ENCODE peak calls at places on chromosome 1, in five cellular contexts. V, X, J, N and G are unnamed samples.

GRCh38 chr1:63127376-63127775 is 195.0 kb upstream of the FOXD3 start:
- DNase-seq in V (no peak), X (no peak), J (no peak), N (no peak), G (no peak)

GRCh38 chr1:17538428-17539130 is 919 bp upstream of the ARHGEF10L start:
- DNase-seq in V (peak), X (no peak), J (no peak), N (no peak), G (no peak)

GRCh38 chr1:59008599-59009347 is 224.9 kb upstream of the JUN start:
- DNase-seq in V (no peak), X (no peak), J (no peak), N (no peak), G (no peak)

GRCh38 chr1:116502915-116503314 is 67.9 kb downstream of the CD58 start:
- DNase-seq in V (no peak), X (no peak), J (no peak), N (no peak), G (no peak)

GRCh38 chr1:180262628-180263488 is 32.8 kb downstream of the LHX4 start:
- DNase-seq in V (no peak), X (no peak), J (no peak), N (no peak), G (no peak)

GRCh38 chr1:28365864-28366263 is 3.7 kb upstream of the PHACTR4 start:
- DNase-seq in V (peak), X (no peak), J (no peak), N (no peak), G (no peak)

GRCh38 chr1:193589597-193590040 is 403.2 kb upstream of the B3GALT2 start:
- DNase-seq in V (peak), X (no peak), J (no peak), N (no peak), G (no peak)

GRCh38 chr1:87511449-87511848 is 182.8 kb downstream of the LMO4 start:
- DNase-seq in V (no peak), X (no peak), J (no peak), N (no peak), G (no peak)

GRCh38 chr1:197320991-197321531 is 53.0 kb downstream of the CRB1 start:
- DNase-seq in V (no peak), X (no peak), J (no peak), N (no peak), G (no peak)

GRCh38 chr1:196611873-196612272 is 3.6 kb upstream of the KCNT2 start:
- DNase-seq in V (no peak), X (no peak), J (no peak), N (no peak), G (no peak)

GRCh38 chr1:192311281-192311680 is 5.5 kb upstream of the RGS21 start:
- DNase-seq in V (peak), X (no peak), J (no peak), N (no peak), G (no peak)

GRCh38 chr1:185170291-185170848 is 13.4 kb downstream of the SWT1 start:
- DNase-seq in V (peak), X (peak), J (no peak), N (no peak), G (no peak)

GRCh38 chr1:164659621-164660414 is 100.8 kb downstream of the PBX1 start:
- DNase-seq in V (peak), X (no peak), J (no peak), N (no peak), G (no peak)

GRCh38 chr1:53086504-53087070 is 24.6 kb downstream of the PODN start:
- DNase-seq in V (no peak), X (no peak), J (no peak), N (no peak), G (no peak)

GRCh38 chr1:107572674-107573205 is 392.2 kb downstream of the VAV3 start:
- DNase-seq in V (peak), X (no peak), J (no peak), N (no peak), G (no peak)

GRCh38 chr1:77322061-77322900 is 40.5 kb downstream of the AK5 start:
- DNase-seq in V (no peak), X (no peak), J (no peak), N (no peak), G (no peak)

GRCh38 chr1:50610563-50610962 is 187.3 kb upstream of the DMRTA2 start:
- DNase-seq in V (peak), X (no peak), J (no peak), N (no peak), G (no peak)

GRCh38 chr1:12180315-12180714 is 13.5 kb downstream of the TNFRSF1B start:
- DNase-seq in V (no peak), X (no peak), J (no peak), N (no peak), G (no peak)